ENCODE peak calls at places on chromosomes 3 and 15, in seven cellular contexts. One of them, this sample, is unnamed. For H3K4me1 and H3K36me3, the result is how much of the 10 kb centered on the place peaks cover.

GRCh38 chr3:134260984-134261383 is 10.3 kb upstream of the RYK start:
- DNase-seq in stomach: no peak
- DNase-seq in IMR-90: no peak
- DNase-seq in prostate gland: peak
- DNase-seq in mucosa of descending colon: no peak
- DNase-seq in upper lobe of left lung: no peak
- DNase-seq in cardiac muscle cell: no peak
- DNase-seq in this sample: no peak

GRCh38 chr3:50587806-50588758 is 18.8 kb downstream of the HEMK1 start:
- DNase-seq in stomach: no peak
- DNase-seq in IMR-90: no peak
- DNase-seq in prostate gland: no peak
- DNase-seq in mucosa of descending colon: no peak
- DNase-seq in upper lobe of left lung: no peak
- DNase-seq in cardiac muscle cell: no peak
- DNase-seq in this sample: peak

GRCh38 chr3:136075218-136075808 is 109.8 kb downstream of the PPP2R3A start:
- DNase-seq in stomach: peak
- DNase-seq in IMR-90: peak
- DNase-seq in prostate gland: peak
- DNase-seq in mucosa of descending colon: peak
- DNase-seq in upper lobe of left lung: no peak
- DNase-seq in cardiac muscle cell: peak
- DNase-seq in this sample: peak

GRCh38 chr15:85768595-85769168 is 26.0 kb downstream of the KLHL25 start:
- DNase-seq in stomach: no peak
- DNase-seq in IMR-90: no peak
- DNase-seq in prostate gland: no peak
- DNase-seq in mucosa of descending colon: no peak
- DNase-seq in upper lobe of left lung: peak
- DNase-seq in cardiac muscle cell: no peak
- DNase-seq in this sample: no peak

GRCh38 chr3:38315488-38316230 is 30.9 kb upstream of the XYLB start:
- DNase-seq in stomach: no peak
- DNase-seq in IMR-90: no peak
- DNase-seq in prostate gland: no peak
- DNase-seq in mucosa of descending colon: no peak
- DNase-seq in upper lobe of left lung: no peak
- DNase-seq in cardiac muscle cell: no peak
- DNase-seq in this sample: no peak

GRCh38 chr3:139611540-139611939 is 66.2 kb downstream of the NMNAT3 start:
- DNase-seq in stomach: no peak
- DNase-seq in IMR-90: no peak
- DNase-seq in prostate gland: no peak
- DNase-seq in mucosa of descending colon: no peak
- DNase-seq in upper lobe of left lung: peak
- DNase-seq in cardiac muscle cell: no peak
- DNase-seq in this sample: no peak

GRCh38 chr15:45665261-45665660 is 30.4 kb downstream of the SQOR start:
- DNase-seq in stomach: no peak
- DNase-seq in IMR-90: no peak
- DNase-seq in prostate gland: no peak
- DNase-seq in mucosa of descending colon: no peak
- DNase-seq in upper lobe of left lung: no peak
- DNase-seq in cardiac muscle cell: no peak
- DNase-seq in this sample: no peak

GRCh38 chr3:132033471-132033870 is 1.3 kb downstream of the CPNE4 start:
- DNase-seq in stomach: no peak
- DNase-seq in IMR-90: no peak
- DNase-seq in prostate gland: no peak
- DNase-seq in mucosa of descending colon: no peak
- DNase-seq in upper lobe of left lung: peak
- DNase-seq in cardiac muscle cell: no peak
- DNase-seq in this sample: no peak

GRCh38 chr15:41491889-41492288 is 1.8 kb upstream of the ITPKA start:
- DNase-seq in stomach: no peak
- DNase-seq in IMR-90: no peak
- DNase-seq in prostate gland: no peak
- DNase-seq in mucosa of descending colon: no peak
- DNase-seq in upper lobe of left lung: no peak
- DNase-seq in cardiac muscle cell: no peak
- DNase-seq in this sample: no peak

GRCh38 chr15:74723754-74724334 is 1.5 kb downstream of the CYP1A1 start:
- DNase-seq in stomach: no peak
- DNase-seq in IMR-90: peak
- DNase-seq in prostate gland: no peak
- DNase-seq in mucosa of descending colon: no peak
- DNase-seq in upper lobe of left lung: no peak
- DNase-seq in cardiac muscle cell: peak
- DNase-seq in this sample: no peak

GRCh38 chr3:117011687-117012250 is 302.2 kb downstream of the TUSC7 start:
- DNase-seq in stomach: no peak
- DNase-seq in IMR-90: no peak
- DNase-seq in prostate gland: no peak
- DNase-seq in mucosa of descending colon: no peak
- DNase-seq in upper lobe of left lung: no peak
- DNase-seq in cardiac muscle cell: peak
- DNase-seq in this sample: no peak

GRCh38 chr3:33062814-33063346 is 34.1 kb downstream of the GLB1 start:
- DNase-seq in stomach: no peak
- DNase-seq in IMR-90: no peak
- DNase-seq in prostate gland: no peak
- DNase-seq in mucosa of descending colon: no peak
- DNase-seq in upper lobe of left lung: no peak
- DNase-seq in cardiac muscle cell: no peak
- DNase-seq in this sample: no peak

GRCh38 chr3:33061782-33062181 is 35.2 kb downstream of the GLB1 start:
- DNase-seq in stomach: no peak
- DNase-seq in IMR-90: peak
- DNase-seq in prostate gland: no peak
- DNase-seq in mucosa of descending colon: no peak
- DNase-seq in upper lobe of left lung: no peak
- DNase-seq in cardiac muscle cell: peak
- DNase-seq in this sample: no peak

GRCh38 chr3:33064929-33065328 is 32.0 kb downstream of the GLB1 start:
- DNase-seq in stomach: no peak
- DNase-seq in IMR-90: no peak
- DNase-seq in prostate gland: no peak
- DNase-seq in mucosa of descending colon: no peak
- DNase-seq in upper lobe of left lung: no peak
- DNase-seq in cardiac muscle cell: no peak
- DNase-seq in this sample: no peak

GRCh38 chr3:33060609-33061337 is 36.2 kb downstream of the GLB1 start:
- DNase-seq in stomach: peak
- DNase-seq in IMR-90: no peak
- DNase-seq in prostate gland: no peak
- DNase-seq in mucosa of descending colon: no peak
- DNase-seq in upper lobe of left lung: no peak
- DNase-seq in cardiac muscle cell: no peak
- DNase-seq in this sample: no peak

GRCh38 chr3:33063651-33064051 is 33.3 kb downstream of the GLB1 start:
- DNase-seq in stomach: no peak
- DNase-seq in IMR-90: peak
- DNase-seq in prostate gland: no peak
- DNase-seq in mucosa of descending colon: no peak
- DNase-seq in upper lobe of left lung: no peak
- DNase-seq in cardiac muscle cell: peak
- DNase-seq in this sample: no peak
- H3K4me1 ChIP-seq in stomach: under half
- H3K4me1 ChIP-seq in IMR-90: under half
- H3K4me1 ChIP-seq in prostate gland: under half
- H3K4me1 ChIP-seq in mucosa of descending colon: under half
- H3K4me1 ChIP-seq in upper lobe of left lung: under half
- H3K4me1 ChIP-seq in cardiac muscle cell: under half
- H3K4me1 ChIP-seq in this sample: under half

DNA sequence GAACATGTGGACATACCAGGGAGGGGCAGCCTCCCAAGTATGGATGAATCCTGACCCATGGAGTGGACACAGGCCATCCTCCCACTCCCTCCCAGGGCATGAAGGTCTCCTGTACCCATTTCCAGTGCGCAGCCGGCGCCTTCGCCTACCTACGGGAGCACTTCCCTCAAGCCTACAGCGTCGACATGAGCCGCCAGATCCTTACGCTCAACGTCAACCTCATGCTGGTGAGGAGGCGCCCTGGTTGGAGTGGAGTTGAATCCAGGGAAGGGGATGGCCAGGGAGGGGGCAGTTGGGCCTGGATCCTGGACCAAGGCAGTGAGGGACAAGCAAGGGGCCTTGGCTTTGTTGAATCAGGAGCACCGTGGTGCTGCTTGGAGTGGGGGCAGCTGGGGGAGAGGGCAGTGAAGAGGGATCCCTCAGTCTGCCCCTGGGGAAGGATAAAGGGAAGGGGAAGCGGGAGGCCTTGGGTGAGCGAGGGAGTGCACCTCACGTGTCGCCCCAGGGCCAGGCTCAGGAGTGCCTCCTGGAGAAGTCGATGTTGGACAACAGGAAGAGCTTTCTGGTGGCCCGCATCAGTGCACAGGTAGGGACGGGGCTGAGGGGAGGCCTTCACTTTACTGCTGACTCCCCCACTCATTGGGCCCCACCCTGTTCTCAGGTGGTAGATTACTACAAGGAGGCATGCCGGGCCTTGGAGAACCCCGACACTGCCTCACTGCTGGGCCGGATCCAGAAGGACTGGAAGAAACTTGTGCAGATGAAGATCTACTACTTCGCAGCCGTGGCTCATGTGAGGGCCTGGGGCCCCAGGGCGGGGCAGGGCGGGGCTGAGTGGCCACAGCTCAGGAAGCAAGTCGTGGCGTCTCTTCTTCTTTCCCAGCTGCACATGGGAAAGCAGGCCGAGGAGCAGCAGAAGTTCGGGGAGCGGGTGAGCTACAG is 25.3 kb downstream of the PTPN23 start:
- DNase-seq in stomach: no peak
- DNase-seq in IMR-90: no peak
- DNase-seq in prostate gland: no peak
- DNase-seq in mucosa of descending colon: peak
- DNase-seq in upper lobe of left lung: peak
- DNase-seq in cardiac muscle cell: no peak
- DNase-seq in this sample: peak
- H3K36me3 ChIP-seq in stomach: half or more
- H3K36me3 ChIP-seq in IMR-90: under half
- H3K36me3 ChIP-seq in prostate gland: under half
- H3K36me3 ChIP-seq in mucosa of descending colon: under half
- H3K36me3 ChIP-seq in upper lobe of left lung: under half
- H3K36me3 ChIP-seq in cardiac muscle cell: under half
- H3K36me3 ChIP-seq in this sample: under half

DNA sequence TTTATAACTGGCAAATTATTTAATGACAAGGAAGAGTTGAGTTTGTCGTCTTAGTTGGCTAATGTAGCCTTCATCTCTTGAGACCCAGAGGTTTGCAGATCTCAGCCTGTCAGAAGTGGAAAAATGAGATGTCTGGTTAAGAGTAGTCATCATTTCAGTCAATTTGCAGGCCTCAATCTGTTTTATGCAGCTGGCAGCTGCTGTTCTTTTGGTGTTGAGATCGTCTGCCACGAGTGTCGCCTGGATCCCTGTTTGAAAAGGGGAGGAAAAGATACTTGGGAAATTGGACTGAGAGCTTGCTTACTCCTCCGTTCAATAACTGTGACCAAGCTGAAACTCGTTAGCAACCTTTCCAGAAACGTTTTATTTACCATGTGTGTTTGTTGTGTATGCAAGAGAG is 2.3 kb downstream of the PHLDB2 start:
- DNase-seq in stomach: no peak
- DNase-seq in IMR-90: no peak
- DNase-seq in prostate gland: no peak
- DNase-seq in mucosa of descending colon: no peak
- DNase-seq in upper lobe of left lung: no peak
- DNase-seq in cardiac muscle cell: no peak
- DNase-seq in this sample: no peak
- H3K4me1 ChIP-seq in stomach: half or more
- H3K4me1 ChIP-seq in IMR-90: under half
- H3K4me1 ChIP-seq in prostate gland: under half
- H3K4me1 ChIP-seq in mucosa of descending colon: under half
- H3K4me1 ChIP-seq in upper lobe of left lung: under half
- H3K4me1 ChIP-seq in cardiac muscle cell: under half
- H3K4me1 ChIP-seq in this sample: under half

DNA sequence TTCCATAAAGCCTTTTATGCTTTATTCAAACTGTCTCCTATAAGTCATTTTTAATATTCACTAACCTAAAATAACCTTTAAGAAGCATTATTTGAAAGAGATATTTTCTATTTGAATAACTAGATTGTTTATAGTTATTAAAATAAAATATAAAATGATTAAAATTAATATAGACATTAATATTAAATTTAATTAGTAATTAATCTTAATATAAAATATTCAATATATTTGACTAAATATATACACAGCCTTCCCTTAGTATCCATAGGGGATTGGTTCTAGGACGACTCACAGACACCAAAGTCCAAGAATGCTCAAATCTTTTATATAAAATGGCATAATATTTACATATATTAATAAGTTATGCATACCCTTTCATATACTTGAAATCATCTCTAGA is 1014.1 kb downstream of the TBL1XR1 start:
- DNase-seq in stomach: no peak
- DNase-seq in IMR-90: no peak
- DNase-seq in prostate gland: no peak
- DNase-seq in mucosa of descending colon: no peak
- DNase-seq in upper lobe of left lung: no peak
- DNase-seq in cardiac muscle cell: no peak
- DNase-seq in this sample: no peak
- H3K36me3 ChIP-seq in stomach: under half
- H3K36me3 ChIP-seq in IMR-90: under half
- H3K36me3 ChIP-seq in prostate gland: under half
- H3K36me3 ChIP-seq in mucosa of descending colon: under half
- H3K36me3 ChIP-seq in upper lobe of left lung: under half
- H3K36me3 ChIP-seq in cardiac muscle cell: under half
- H3K36me3 ChIP-seq in this sample: under half